ENCODE peak calls at places on chromosomes 13 and 19, in nine cellular contexts. Y is fibroblast of pulmonary artery, K is mammary epithelial cell, P is neural crest cell, F is substantia nigra, N is AG09319, W is putamen, A is ascending aorta, X is NCI-H1092. S is an unnamed sample.

GRCh38 chr13:78972561-78972960 is 313.6 kb upstream of the OBI1 start:
- DNase-seq in Y (no peak), W (no peak), X (no peak), N (no peak), F (no peak), K (no peak), A (no peak), P (no peak), S (no peak)

GRCh38 chr13:78750735-78751134 is 91.8 kb upstream of the OBI1 start:
- DNase-seq in W (no peak), P (no peak), A (no peak), K (no peak), N (no peak), X (no peak), F (no peak), Y (no peak), S (no peak)

GRCh38 chr19:19554074-19555023 is 16.3 kb downstream of the CILP2 start:
- DNase-seq in W (no peak), F (no peak), X (no peak), K (no peak), A (no peak), N (no peak), P (peak), Y (peak), S (no peak)

GRCh38 chr13:96089749-96090239 is at the start of gene HS6ST3:
- DNase-seq in P (peak), Y (no peak), W (peak), A (no peak), X (peak), K (peak), N (no peak), F (no peak), S (peak)

GRCh38 chr13:82747948-82748347 is 1134.3 kb downstream of the SLITRK1 start:
- DNase-seq in Y (peak), P (no peak), X (no peak), A (no peak), K (no peak), W (no peak), F (no peak), N (peak), S (no peak)

GRCh38 chr13:102295316-102296048 is 106.4 kb downstream of the FGF14 start:
- DNase-seq in Y (peak), F (no peak), A (no peak), P (no peak), N (peak), W (no peak), K (no peak), X (no peak), S (no peak)

GRCh38 chr13:95300625-95301134 is 571 bp downstream of the ABCC4 start:
- DNase-seq in W (no peak), A (no peak), Y (peak), X (peak), F (no peak), N (no peak), P (peak), K (peak), S (peak)

GRCh38 chr19:5332501-5332900 is 8.1 kb downstream of the PTPRS start:
- DNase-seq in K (no peak), Y (no peak), A (no peak), W (no peak), N (no peak), F (no peak), X (no peak), P (no peak), S (no peak)

GRCh38 chr13:99876651-99877050 is 94.9 kb downstream of the ZIC5 start:
- DNase-seq in P (no peak), K (no peak), F (no peak), W (no peak), N (no peak), X (no peak), Y (no peak), A (no peak), S (no peak)

GRCh38 chr13:28761586-28761985 is 42.8 kb upstream of the SLC46A3 start:
- DNase-seq in P (no peak), A (no peak), Y (no peak), N (no peak), X (no peak), W (no peak), K (peak), F (no peak), S (no peak)

GRCh38 chr13:40769970-40770369 is 1.0 kb downstream of the MRPS31 start:
- DNase-seq in A (no peak), Y (no peak), N (no peak), X (no peak), P (no peak), W (no peak), F (no peak), K (no peak), S (no peak)

S was measured in Ammon's horn.